ENCODE peak calls at places on chromosomes 5 and 9, in six cellular contexts. One of them, this sample, is unnamed.
A peak's percentile ranks its signal among the peaks of the same experiment; 100 is the strongest.

GRCh38 chr5:180644129-180644824 is 5.1 kb downstream of the FLT4 start:
- DNase-seq in A549: no peak
- DNase-seq in spleen: no peak
- DNase-seq in heart right ventricle: no peak
- DNase-seq in fibroblast of lung: no peak
- DNase-seq in transverse colon: no peak
- DNase-seq in this sample: no peak

GRCh38 chr9:91741529-91741928 is 208.5 kb downstream of the ROR2 start:
- DNase-seq in A549: no peak
- DNase-seq in spleen: no peak
- DNase-seq in heart right ventricle: no peak
- DNase-seq in fibroblast of lung: peak; percentile 72
- DNase-seq in transverse colon: no peak
- DNase-seq in this sample: no peak

GRCh38 chr5:31271567-31271966 is 78.1 kb downstream of the CDH6 start:
- DNase-seq in A549: no peak
- DNase-seq in spleen: no peak
- DNase-seq in heart right ventricle: no peak
- DNase-seq in fibroblast of lung: no peak
- DNase-seq in transverse colon: no peak
- DNase-seq in this sample: no peak

GRCh38 chr9:18314321-18314720 is 159.6 kb upstream of the ADAMTSL1 start:
- DNase-seq in A549: peak; percentile 7
- DNase-seq in spleen: no peak
- DNase-seq in heart right ventricle: no peak
- DNase-seq in fibroblast of lung: no peak
- DNase-seq in transverse colon: no peak
- DNase-seq in this sample: no peak

GRCh38 chr5:60703944-60704343 is 4.0 kb upstream of the DEPDC1B start:
- DNase-seq in A549: peak; percentile 42
- DNase-seq in spleen: no peak
- DNase-seq in heart right ventricle: no peak
- DNase-seq in fibroblast of lung: no peak
- DNase-seq in transverse colon: no peak
- DNase-seq in this sample: no peak

GRCh38 chr9:128201441-128202369 is 1.5 kb upstream of the DNM1 start:
- DNase-seq in A549: no peak
- DNase-seq in spleen: no peak
- DNase-seq in heart right ventricle: peak; percentile 6
- DNase-seq in fibroblast of lung: no peak
- DNase-seq in transverse colon: no peak
- DNase-seq in this sample: no peak

GRCh38 chr9:2872941-2873323 is 29.0 kb upstream of the PUM3 start:
- DNase-seq in A549: no peak
- DNase-seq in spleen: no peak
- DNase-seq in heart right ventricle: no peak
- DNase-seq in fibroblast of lung: no peak
- DNase-seq in transverse colon: no peak
- DNase-seq in this sample: no peak

GRCh38 chr9:124007468-124008306 is 3.9 kb upstream of the LHX2 start:
- DNase-seq in A549: no peak
- DNase-seq in spleen: no peak
- DNase-seq in heart right ventricle: no peak
- DNase-seq in fibroblast of lung: no peak
- DNase-seq in transverse colon: no peak
- DNase-seq in this sample: no peak

GRCh38 chr5:93404246-93404645 is 176.8 kb downstream of the NR2F1-AS1 start:
- DNase-seq in A549: no peak
- DNase-seq in spleen: no peak
- DNase-seq in heart right ventricle: no peak
- DNase-seq in fibroblast of lung: no peak
- DNase-seq in transverse colon: no peak
- DNase-seq in this sample: no peak

GRCh38 chr5:132275367-132276220 is 18.1 kb downstream of the PDLIM4 start:
- DNase-seq in A549: no peak
- DNase-seq in spleen: peak; percentile 54
- DNase-seq in heart right ventricle: no peak
- DNase-seq in fibroblast of lung: no peak
- DNase-seq in transverse colon: no peak
- DNase-seq in this sample: no peak

GRCh38 chr9:23194281-23194680 is 631.8 kb downstream of the ELAVL2 start:
- DNase-seq in A549: no peak
- DNase-seq in spleen: no peak
- DNase-seq in heart right ventricle: no peak
- DNase-seq in fibroblast of lung: no peak
- DNase-seq in transverse colon: no peak
- DNase-seq in this sample: no peak

GRCh38 chr5:178777557-178777956 is 47.1 kb upstream of the ZNF354A start:
- DNase-seq in A549: no peak
- DNase-seq in spleen: peak; percentile 80
- DNase-seq in heart right ventricle: no peak
- DNase-seq in fibroblast of lung: no peak
- DNase-seq in transverse colon: peak; percentile 10
- DNase-seq in this sample: peak; percentile 17

GRCh38 chr9:137745541-137745991 is 126.8 kb downstream of the EHMT1 start:
- DNase-seq in A549: peak; percentile 58
- DNase-seq in spleen: peak; percentile 93
- DNase-seq in heart right ventricle: no peak
- DNase-seq in fibroblast of lung: no peak
- DNase-seq in transverse colon: peak; percentile 63
- DNase-seq in this sample: no peak

GRCh38 chr5:174402224-174402812 is 322.1 kb upstream of the MSX2 start:
- DNase-seq in A549: no peak
- DNase-seq in spleen: no peak
- DNase-seq in heart right ventricle: no peak
- DNase-seq in fibroblast of lung: peak; percentile 18
- DNase-seq in transverse colon: no peak
- DNase-seq in this sample: no peak

GRCh38 chr5:5155617-5156016 is 15.5 kb downstream of the ADAMTS16 start:
- DNase-seq in A549: no peak
- DNase-seq in spleen: no peak
- DNase-seq in heart right ventricle: no peak
- DNase-seq in fibroblast of lung: no peak
- DNase-seq in transverse colon: no peak
- DNase-seq in this sample: no peak

GRCh38 chr9:12415361-12415760 is 277.8 kb upstream of the TYRP1 start:
- DNase-seq in A549: no peak
- DNase-seq in spleen: no peak
- DNase-seq in heart right ventricle: no peak
- DNase-seq in fibroblast of lung: no peak
- DNase-seq in transverse colon: no peak
- DNase-seq in this sample: no peak

GRCh38 chr9:2645569-2645968 is 24.0 kb downstream of the VLDLR start:
- DNase-seq in A549: no peak
- DNase-seq in spleen: no peak
- DNase-seq in heart right ventricle: no peak
- DNase-seq in fibroblast of lung: no peak
- DNase-seq in transverse colon: no peak
- DNase-seq in this sample: no peak

GRCh38 chr5:173547579-173547978 is 68.9 kb downstream of the BOD1 start:
- DNase-seq in A549: no peak
- DNase-seq in spleen: no peak
- DNase-seq in heart right ventricle: no peak
- DNase-seq in fibroblast of lung: peak; percentile 48
- DNase-seq in transverse colon: no peak
- DNase-seq in this sample: no peak

GRCh38 chr5:14953075-14953474 is 81.5 kb upstream of the ANKH start:
- DNase-seq in A549: no peak
- DNase-seq in spleen: no peak
- DNase-seq in heart right ventricle: no peak
- DNase-seq in fibroblast of lung: no peak
- DNase-seq in transverse colon: no peak
- DNase-seq in this sample: no peak

GRCh38 chr5:68303038-68303738 is 87.6 kb downstream of the PIK3R1 start:
- DNase-seq in A549: no peak
- DNase-seq in spleen: no peak
- DNase-seq in heart right ventricle: no peak
- DNase-seq in fibroblast of lung: no peak
- DNase-seq in transverse colon: no peak
- DNase-seq in this sample: no peak

GRCh38 chr5:37886207-37886905 is 46.5 kb upstream of the GDNF start:
- DNase-seq in A549: no peak
- DNase-seq in spleen: no peak
- DNase-seq in heart right ventricle: no peak
- DNase-seq in fibroblast of lung: no peak
- DNase-seq in transverse colon: no peak
- DNase-seq in this sample: no peak

GRCh38 chr9:87223397-87224246 is 274.0 kb upstream of the DAPK1 start:
- DNase-seq in A549: no peak
- DNase-seq in spleen: no peak
- DNase-seq in heart right ventricle: no peak
- DNase-seq in fibroblast of lung: peak; percentile 15
- DNase-seq in transverse colon: no peak
- DNase-seq in this sample: no peak

GRCh38 chr9:96015876-96016686 is 140.6 kb downstream of the ERCC6L2 start:
- DNase-seq in A549: no peak
- DNase-seq in spleen: no peak
- DNase-seq in heart right ventricle: no peak
- DNase-seq in fibroblast of lung: no peak
- DNase-seq in transverse colon: no peak
- DNase-seq in this sample: no peak

GRCh38 chr5:141637266-141637692 is 482 bp downstream of the RELL2 start:
- DNase-seq in A549: no peak
- DNase-seq in spleen: peak; percentile 92
- DNase-seq in heart right ventricle: peak; percentile 42
- DNase-seq in fibroblast of lung: no peak
- DNase-seq in transverse colon: peak; percentile 42
- DNase-seq in this sample: peak; percentile 70

GRCh38 chr5:135251099-135251498 is 147.9 kb downstream of the MACROH2A1 start:
- DNase-seq in A549: no peak
- DNase-seq in spleen: peak; percentile 44
- DNase-seq in heart right ventricle: no peak
- DNase-seq in fibroblast of lung: no peak
- DNase-seq in transverse colon: no peak
- DNase-seq in this sample: no peak

GRCh38 chr9:133463234-133463863 is 3.6 kb downstream of the CACFD1 start:
- DNase-seq in A549: peak; percentile 44
- DNase-seq in spleen: no peak
- DNase-seq in heart right ventricle: no peak
- DNase-seq in fibroblast of lung: no peak
- DNase-seq in transverse colon: no peak
- DNase-seq in this sample: peak; percentile 54

GRCh38 chr9:133463864-133464615 is 4.3 kb downstream of the CACFD1 start:
- DNase-seq in A549: no peak
- DNase-seq in spleen: no peak
- DNase-seq in heart right ventricle: no peak
- DNase-seq in fibroblast of lung: no peak
- DNase-seq in transverse colon: no peak
- DNase-seq in this sample: peak; percentile 49

GRCh38 chr9:133461975-133462374 is 2.2 kb downstream of the CACFD1 start:
- DNase-seq in A549: no peak
- DNase-seq in spleen: no peak
- DNase-seq in heart right ventricle: no peak
- DNase-seq in fibroblast of lung: no peak
- DNase-seq in transverse colon: no peak
- DNase-seq in this sample: no peak

GRCh38 chr9:133467101-133467500 is 7.3 kb downstream of the CACFD1 start:
- DNase-seq in A549: no peak
- DNase-seq in spleen: no peak
- DNase-seq in heart right ventricle: no peak
- DNase-seq in fibroblast of lung: no peak
- DNase-seq in transverse colon: no peak
- DNase-seq in this sample: no peak

GRCh38 chr9:133464638-133465037 is 4.9 kb downstream of the CACFD1 start:
- DNase-seq in A549: no peak
- DNase-seq in spleen: no peak
- DNase-seq in heart right ventricle: no peak
- DNase-seq in fibroblast of lung: no peak
- DNase-seq in transverse colon: no peak
- DNase-seq in this sample: peak; percentile 21
- H3K4me1 ChIP-seq in A549: peaks cover 10% of the 10 kb centered on the region
- H3K4me1 ChIP-seq in spleen: peaks cover 33% of the 10 kb centered on the region
- H3K4me1 ChIP-seq in heart right ventricle: peaks cover 9% of the 10 kb centered on the region
- H3K4me1 ChIP-seq in fibroblast of lung: peaks cover 5% of the 10 kb centered on the region
- H3K4me1 ChIP-seq in transverse colon: peaks cover 18% of the 10 kb centered on the region
- H3K4me1 ChIP-seq in this sample: peaks cover 6% of the 10 kb centered on the region

DNA sequence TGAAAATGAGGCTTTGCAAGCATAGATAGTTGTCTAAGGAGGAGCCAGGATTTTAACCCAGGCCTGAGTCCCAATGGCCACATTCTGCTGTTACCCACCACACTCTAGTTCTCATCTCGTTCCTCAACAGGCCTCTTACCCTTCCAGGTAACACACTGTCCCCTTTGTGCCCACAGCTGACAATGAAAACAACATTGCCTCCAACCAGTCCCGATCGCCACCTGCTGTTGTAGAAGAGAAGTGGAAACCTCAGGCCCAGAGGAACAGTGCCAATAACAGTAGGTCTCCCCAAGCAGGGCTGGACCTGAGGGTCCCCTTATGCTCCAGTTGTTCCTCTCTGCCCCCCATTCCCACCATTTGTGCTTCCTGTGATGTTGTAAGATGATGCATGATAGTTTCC is 30.4 kb downstream of the AMBP start:
- DNase-seq in A549: peak; percentile 13
- DNase-seq in spleen: no peak
- DNase-seq in heart right ventricle: no peak
- DNase-seq in fibroblast of lung: peak; percentile 5
- DNase-seq in transverse colon: no peak
- DNase-seq in this sample: peak; percentile 36
- TF ChIP-seq CTCF in A549: no peak
- TF ChIP-seq CTCF in spleen: no peak
- TF ChIP-seq CTCF in heart right ventricle: peak; percentile 5
- TF ChIP-seq CTCF in fibroblast of lung: peak; percentile 40
- TF ChIP-seq CTCF in transverse colon: peak; percentile 18
- TF ChIP-seq CTCF in this sample: peak; percentile 35

GRCh38 chr5:18050344-18050743 is 416.1 kb downstream of the TAF11L14 start:
- DNase-seq in A549: no peak
- DNase-seq in spleen: no peak
- DNase-seq in heart right ventricle: no peak
- DNase-seq in fibroblast of lung: no peak
- DNase-seq in transverse colon: no peak
- DNase-seq in this sample: no peak

GRCh38 chr5:18048449-18048848 is 414.2 kb downstream of the TAF11L14 start:
- DNase-seq in A549: peak; percentile 18
- DNase-seq in spleen: no peak
- DNase-seq in heart right ventricle: no peak
- DNase-seq in fibroblast of lung: no peak
- DNase-seq in transverse colon: no peak
- DNase-seq in this sample: no peak

DNA sequence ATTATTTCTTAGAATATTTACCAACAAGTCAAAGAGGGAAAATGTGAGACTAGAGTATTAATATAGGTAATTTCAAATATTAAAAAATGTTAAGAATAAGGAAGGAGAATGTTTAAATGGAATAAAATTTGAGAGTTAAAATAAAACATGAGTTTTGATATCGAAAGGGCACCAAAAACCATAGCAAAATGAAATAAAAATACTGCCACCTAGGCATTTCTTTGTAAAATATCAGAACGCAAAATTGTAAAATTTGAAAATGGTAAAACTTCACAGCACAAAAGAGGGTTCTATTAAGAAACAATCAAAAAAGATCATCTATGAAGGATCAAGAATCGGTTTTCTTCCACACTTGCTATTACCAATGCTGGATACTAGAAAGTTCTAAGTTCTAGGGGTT is 418.3 kb downstream of the TAF11L14 start:
- DNase-seq in A549: no peak
- DNase-seq in spleen: no peak
- DNase-seq in heart right ventricle: no peak
- DNase-seq in fibroblast of lung: no peak
- DNase-seq in transverse colon: no peak
- DNase-seq in this sample: no peak
- H3K9me3 ChIP-seq in A549: no peaks in the 10 kb centered on the region
- H3K9me3 ChIP-seq in spleen: no peaks in the 10 kb centered on the region
- H3K9me3 ChIP-seq in heart right ventricle: no peaks in the 10 kb centered on the region
- H3K9me3 ChIP-seq in fibroblast of lung: no peaks in the 10 kb centered on the region
- H3K9me3 ChIP-seq in transverse colon: no peaks in the 10 kb centered on the region
- H3K9me3 ChIP-seq in this sample: no peaks in the 10 kb centered on the region

GRCh38 chr9:38059233-38059936 is 9.6 kb downstream of the SHB start:
- DNase-seq in A549: no peak
- DNase-seq in spleen: peak; percentile 39
- DNase-seq in heart right ventricle: peak; percentile 39
- DNase-seq in fibroblast of lung: no peak
- DNase-seq in transverse colon: no peak
- DNase-seq in this sample: no peak
- H3K4me1 ChIP-seq in A549: peaks cover 98% of the 10 kb centered on the region
- H3K4me1 ChIP-seq in spleen: peaks cover 30% of the 10 kb centered on the region
- H3K4me1 ChIP-seq in heart right ventricle: peaks cover 89% of the 10 kb centered on the region
- H3K4me1 ChIP-seq in fibroblast of lung: peaks cover 15% of the 10 kb centered on the region
- H3K4me1 ChIP-seq in transverse colon: peaks cover 32% of the 10 kb centered on the region
- H3K4me1 ChIP-seq in this sample: peaks cover 13% of the 10 kb centered on the region

This sample was measured in mucosa of descending colon.